ENCODE peak calls at places on chromosome 9, in four cellular contexts. One of them, this sample, is unnamed.

GRCh38 chr9:73577867-73578266 is 426.2 kb downstream of the ANXA1 start:
- DNase-seq in stimulated activated CD8-positive, alpha-beta memory T cell treated with anti-CD3 and anti-CD28 coated beads, Interleukin-7, amount 100 ng/mL, for 24 hours: no peak
- DNase-seq in germinal center: no peak
- DNase-seq in RWPE1: peak
- DNase-seq in this sample: no peak

GRCh38 chr9:84668204-84669007 is 1.1 kb upstream of the NTRK2 start:
- DNase-seq in stimulated activated CD8-positive, alpha-beta memory T cell treated with anti-CD3 and anti-CD28 coated beads, Interleukin-7, amount 100 ng/mL, for 24 hours: no peak
- DNase-seq in germinal center: peak
- DNase-seq in RWPE1: peak
- DNase-seq in this sample: peak

GRCh38 chr9:104977168-104977567 is 49.2 kb upstream of the ABCA1 start:
- DNase-seq in stimulated activated CD8-positive, alpha-beta memory T cell treated with anti-CD3 and anti-CD28 coated beads, Interleukin-7, amount 100 ng/mL, for 24 hours: no peak
- DNase-seq in germinal center: no peak
- DNase-seq in RWPE1: no peak
- DNase-seq in this sample: no peak

GRCh38 chr9:109652112-109652511 is 127.9 kb upstream of the PALM2AKAP2 start:
- DNase-seq in stimulated activated CD8-positive, alpha-beta memory T cell treated with anti-CD3 and anti-CD28 coated beads, Interleukin-7, amount 100 ng/mL, for 24 hours: no peak
- DNase-seq in germinal center: no peak
- DNase-seq in RWPE1: peak
- DNase-seq in this sample: peak

GRCh38 chr9:117265253-117265652 is 149.6 kb downstream of the ASTN2 start:
- DNase-seq in stimulated activated CD8-positive, alpha-beta memory T cell treated with anti-CD3 and anti-CD28 coated beads, Interleukin-7, amount 100 ng/mL, for 24 hours: no peak
- DNase-seq in germinal center: no peak
- DNase-seq in RWPE1: no peak
- DNase-seq in this sample: no peak

GRCh38 chr9:123551636-123552203 is 195.7 kb downstream of the CRB2 start:
- DNase-seq in stimulated activated CD8-positive, alpha-beta memory T cell treated with anti-CD3 and anti-CD28 coated beads, Interleukin-7, amount 100 ng/mL, for 24 hours: no peak
- DNase-seq in germinal center: no peak
- DNase-seq in RWPE1: no peak
- DNase-seq in this sample: no peak

GRCh38 chr9:10052916-10053315 is 559.9 kb downstream of the PTPRD start:
- DNase-seq in stimulated activated CD8-positive, alpha-beta memory T cell treated with anti-CD3 and anti-CD28 coated beads, Interleukin-7, amount 100 ng/mL, for 24 hours: no peak
- DNase-seq in germinal center: no peak
- DNase-seq in RWPE1: no peak
- DNase-seq in this sample: no peak

GRCh38 chr9:117714282-117714681 is 10.1 kb downstream of the TLR4 start:
- DNase-seq in stimulated activated CD8-positive, alpha-beta memory T cell treated with anti-CD3 and anti-CD28 coated beads, Interleukin-7, amount 100 ng/mL, for 24 hours: no peak
- DNase-seq in germinal center: no peak
- DNase-seq in RWPE1: no peak
- DNase-seq in this sample: no peak

GRCh38 chr9:121434946-121435345 is 64.7 kb downstream of the GGTA1 start:
- DNase-seq in stimulated activated CD8-positive, alpha-beta memory T cell treated with anti-CD3 and anti-CD28 coated beads, Interleukin-7, amount 100 ng/mL, for 24 hours: no peak
- DNase-seq in germinal center: no peak
- DNase-seq in RWPE1: no peak
- DNase-seq in this sample: no peak

GRCh38 chr9:84748112-84748511 is 78.6 kb downstream of the NTRK2 start:
- DNase-seq in stimulated activated CD8-positive, alpha-beta memory T cell treated with anti-CD3 and anti-CD28 coated beads, Interleukin-7, amount 100 ng/mL, for 24 hours: no peak
- DNase-seq in germinal center: peak
- DNase-seq in RWPE1: no peak
- DNase-seq in this sample: no peak

GRCh38 chr9:136596630-136597031 is 50.8 kb upstream of the NOTCH1 start:
- DNase-seq in stimulated activated CD8-positive, alpha-beta memory T cell treated with anti-CD3 and anti-CD28 coated beads, Interleukin-7, amount 100 ng/mL, for 24 hours: no peak
- DNase-seq in germinal center: no peak
- DNase-seq in RWPE1: no peak
- DNase-seq in this sample: peak

GRCh38 chr9:21455320-21455719 is 15.1 kb downstream of the IFNA1 start:
- DNase-seq in stimulated activated CD8-positive, alpha-beta memory T cell treated with anti-CD3 and anti-CD28 coated beads, Interleukin-7, amount 100 ng/mL, for 24 hours: no peak
- DNase-seq in germinal center: peak
- DNase-seq in RWPE1: peak
- DNase-seq in this sample: no peak

GRCh38 chr9:116594552-116594951 is 92.6 kb upstream of the TRIM32 start:
- DNase-seq in stimulated activated CD8-positive, alpha-beta memory T cell treated with anti-CD3 and anti-CD28 coated beads, Interleukin-7, amount 100 ng/mL, for 24 hours: no peak
- DNase-seq in germinal center: no peak
- DNase-seq in RWPE1: peak
- DNase-seq in this sample: no peak

GRCh38 chr9:26112724-26113123 is 434.5 kb upstream of the TUSC1 start:
- DNase-seq in stimulated activated CD8-positive, alpha-beta memory T cell treated with anti-CD3 and anti-CD28 coated beads, Interleukin-7, amount 100 ng/mL, for 24 hours: no peak
- DNase-seq in germinal center: no peak
- DNase-seq in RWPE1: no peak
- DNase-seq in this sample: no peak

GRCh38 chr9:110543631-110544051 is 35.9 kb downstream of the SVEP1 start:
- DNase-seq in stimulated activated CD8-positive, alpha-beta memory T cell treated with anti-CD3 and anti-CD28 coated beads, Interleukin-7, amount 100 ng/mL, for 24 hours: no peak
- DNase-seq in germinal center: no peak
- DNase-seq in RWPE1: no peak
- DNase-seq in this sample: peak

GRCh38 chr9:68545033-68545705 is 4.5 kb upstream of the TMEM252 start:
- DNase-seq in stimulated activated CD8-positive, alpha-beta memory T cell treated with anti-CD3 and anti-CD28 coated beads, Interleukin-7, amount 100 ng/mL, for 24 hours: no peak
- DNase-seq in germinal center: no peak
- DNase-seq in RWPE1: no peak
- DNase-seq in this sample: no peak

GRCh38 chr9:90965911-90966290 is 164.3 kb downstream of the SYK start:
- DNase-seq in stimulated activated CD8-positive, alpha-beta memory T cell treated with anti-CD3 and anti-CD28 coated beads, Interleukin-7, amount 100 ng/mL, for 24 hours: no peak
- DNase-seq in germinal center: no peak
- DNase-seq in RWPE1: no peak
- DNase-seq in this sample: no peak

GRCh38 chr9:125961037-125961436 is 213.9 kb downstream of the PBX3 start:
- DNase-seq in stimulated activated CD8-positive, alpha-beta memory T cell treated with anti-CD3 and anti-CD28 coated beads, Interleukin-7, amount 100 ng/mL, for 24 hours: no peak
- DNase-seq in germinal center: no peak
- DNase-seq in RWPE1: no peak
- DNase-seq in this sample: no peak

GRCh38 chr9:136364942-136365774 is 1.6 kb upstream of the DNLZ start:
- DNase-seq in stimulated activated CD8-positive, alpha-beta memory T cell treated with anti-CD3 and anti-CD28 coated beads, Interleukin-7, amount 100 ng/mL, for 24 hours: no peak
- DNase-seq in germinal center: no peak
- DNase-seq in RWPE1: no peak
- DNase-seq in this sample: no peak

GRCh38 chr9:130965680-130966079 is 26.6 kb upstream of the FIBCD1 start:
- DNase-seq in stimulated activated CD8-positive, alpha-beta memory T cell treated with anti-CD3 and anti-CD28 coated beads, Interleukin-7, amount 100 ng/mL, for 24 hours: no peak
- DNase-seq in germinal center: no peak
- DNase-seq in RWPE1: no peak
- DNase-seq in this sample: no peak

GRCh38 chr9:136599811-136600660 is 54.2 kb upstream of the NOTCH1 start:
- DNase-seq in stimulated activated CD8-positive, alpha-beta memory T cell treated with anti-CD3 and anti-CD28 coated beads, Interleukin-7, amount 100 ng/mL, for 24 hours: no peak
- DNase-seq in germinal center: no peak
- DNase-seq in RWPE1: no peak
- DNase-seq in this sample: peak

GRCh38 chr9:112489039-112489546 is 2.5 kb downstream of the KIAA1958 start:
- DNase-seq in stimulated activated CD8-positive, alpha-beta memory T cell treated with anti-CD3 and anti-CD28 coated beads, Interleukin-7, amount 100 ng/mL, for 24 hours: no peak
- DNase-seq in germinal center: no peak
- DNase-seq in RWPE1: no peak
- DNase-seq in this sample: no peak

GRCh38 chr9:131101207-131101964 is 5.1 kb downstream of the AIF1L start:
- DNase-seq in stimulated activated CD8-positive, alpha-beta memory T cell treated with anti-CD3 and anti-CD28 coated beads, Interleukin-7, amount 100 ng/mL, for 24 hours: no peak
- DNase-seq in germinal center: no peak
- DNase-seq in RWPE1: no peak
- DNase-seq in this sample: no peak

GRCh38 chr9:136014928-136015633 is 53.9 kb upstream of the UBAC1 start:
- DNase-seq in stimulated activated CD8-positive, alpha-beta memory T cell treated with anti-CD3 and anti-CD28 coated beads, Interleukin-7, amount 100 ng/mL, for 24 hours: no peak
- DNase-seq in germinal center: no peak
- DNase-seq in RWPE1: no peak
- DNase-seq in this sample: peak

GRCh38 chr9:98038958-98039357 is 17.6 kb upstream of the NANS start:
- DNase-seq in stimulated activated CD8-positive, alpha-beta memory T cell treated with anti-CD3 and anti-CD28 coated beads, Interleukin-7, amount 100 ng/mL, for 24 hours: no peak
- DNase-seq in germinal center: no peak
- DNase-seq in RWPE1: no peak
- DNase-seq in this sample: no peak

GRCh38 chr9:137325124-137325523 is 23.1 kb upstream of the NRARP start:
- DNase-seq in stimulated activated CD8-positive, alpha-beta memory T cell treated with anti-CD3 and anti-CD28 coated beads, Interleukin-7, amount 100 ng/mL, for 24 hours: no peak
- DNase-seq in germinal center: no peak
- DNase-seq in RWPE1: no peak
- DNase-seq in this sample: no peak

GRCh38 chr9:92977279-92977678 is 30.0 kb downstream of the FGD3 start:
- DNase-seq in stimulated activated CD8-positive, alpha-beta memory T cell treated with anti-CD3 and anti-CD28 coated beads, Interleukin-7, amount 100 ng/mL, for 24 hours: no peak
- DNase-seq in germinal center: no peak
- DNase-seq in RWPE1: no peak
- DNase-seq in this sample: no peak

GRCh38 chr9:17063535-17064135 is 71.2 kb upstream of the CNTLN start:
- DNase-seq in stimulated activated CD8-positive, alpha-beta memory T cell treated with anti-CD3 and anti-CD28 coated beads, Interleukin-7, amount 100 ng/mL, for 24 hours: no peak
- DNase-seq in germinal center: no peak
- DNase-seq in RWPE1: peak
- DNase-seq in this sample: no peak

GRCh38 chr9:5643005-5643624 is 14.2 kb downstream of the RIC1 start:
- DNase-seq in stimulated activated CD8-positive, alpha-beta memory T cell treated with anti-CD3 and anti-CD28 coated beads, Interleukin-7, amount 100 ng/mL, for 24 hours: no peak
- DNase-seq in germinal center: no peak
- DNase-seq in RWPE1: no peak
- DNase-seq in this sample: no peak

GRCh38 chr9:38272710-38273109 is 119.8 kb upstream of the ALDH1B1 start:
- DNase-seq in stimulated activated CD8-positive, alpha-beta memory T cell treated with anti-CD3 and anti-CD28 coated beads, Interleukin-7, amount 100 ng/mL, for 24 hours: no peak
- DNase-seq in germinal center: no peak
- DNase-seq in RWPE1: no peak
- DNase-seq in this sample: no peak

GRCh38 chr9:84294551-84294950 is 46.0 kb downstream of the SLC28A3 start:
- DNase-seq in stimulated activated CD8-positive, alpha-beta memory T cell treated with anti-CD3 and anti-CD28 coated beads, Interleukin-7, amount 100 ng/mL, for 24 hours: no peak
- DNase-seq in germinal center: no peak
- DNase-seq in RWPE1: no peak
- DNase-seq in this sample: no peak

GRCh38 chr9:121150188-121150587 is 51.5 kb downstream of the RAB14 start:
- DNase-seq in stimulated activated CD8-positive, alpha-beta memory T cell treated with anti-CD3 and anti-CD28 coated beads, Interleukin-7, amount 100 ng/mL, for 24 hours: no peak
- DNase-seq in germinal center: no peak
- DNase-seq in RWPE1: no peak
- DNase-seq in this sample: no peak

GRCh38 chr9:37987467-37987981 is 81.5 kb downstream of the SHB start:
- DNase-seq in stimulated activated CD8-positive, alpha-beta memory T cell treated with anti-CD3 and anti-CD28 coated beads, Interleukin-7, amount 100 ng/mL, for 24 hours: no peak
- DNase-seq in germinal center: no peak
- DNase-seq in RWPE1: no peak
- DNase-seq in this sample: no peak

GRCh38 chr9:135029434-135029833 is 58.0 kb upstream of the OLFM1 start:
- DNase-seq in stimulated activated CD8-positive, alpha-beta memory T cell treated with anti-CD3 and anti-CD28 coated beads, Interleukin-7, amount 100 ng/mL, for 24 hours: no peak
- DNase-seq in germinal center: no peak
- DNase-seq in RWPE1: no peak
- DNase-seq in this sample: peak

GRCh38 chr9:80775515-80775914 is 913.8 kb downstream of the TLE1 start:
- DNase-seq in stimulated activated CD8-positive, alpha-beta memory T cell treated with anti-CD3 and anti-CD28 coated beads, Interleukin-7, amount 100 ng/mL, for 24 hours: no peak
- DNase-seq in germinal center: no peak
- DNase-seq in RWPE1: no peak
- DNase-seq in this sample: no peak

GRCh38 chr9:72911816-72912215 is 41.0 kb downstream of the ALDH1A1 start:
- DNase-seq in stimulated activated CD8-positive, alpha-beta memory T cell treated with anti-CD3 and anti-CD28 coated beads, Interleukin-7, amount 100 ng/mL, for 24 hours: no peak
- DNase-seq in germinal center: no peak
- DNase-seq in RWPE1: no peak
- DNase-seq in this sample: no peak

GRCh38 chr9:14079440-14079839 is 234.5 kb downstream of the NFIB start:
- DNase-seq in stimulated activated CD8-positive, alpha-beta memory T cell treated with anti-CD3 and anti-CD28 coated beads, Interleukin-7, amount 100 ng/mL, for 24 hours: no peak
- DNase-seq in germinal center: no peak
- DNase-seq in RWPE1: no peak
- DNase-seq in this sample: no peak